ENCODE peak calls at places on chromosomes 4 and X, in ten cellular contexts. One of them, this sample, is unnamed.

GRCh38 chr4:108166441-108167315 is 2.1 kb downstream of the LEF1 start:
- DNase-seq in COLO829: no peak
- DNase-seq in MV-4-11: no peak
- DNase-seq in CD4-positive, CD25-positive, alpha-beta regulatory T cell: peak; percentile 47
- DNase-seq in EL: peak; percentile 13
- DNase-seq in stimulated activated naive CD4-positive, alpha-beta T cell: peak; percentile 77
- DNase-seq in GM13976: peak; percentile 76
- DNase-seq in ELR: peak; percentile 45
- DNase-seq in activated T-helper 1 cell treated with anti-CD3 and anti-CD28 coated beads, Interleukin-2, amount 50 U/mL, for 16 hours: no peak
- DNase-seq in AG10803: no peak
- DNase-seq in this sample: peak; percentile 90

GRCh38 chr4:114236370-114236769 is 256.9 kb upstream of the ARSJ start:
- DNase-seq in stimulated activated naive CD4-positive, alpha-beta T cell: no peak
- DNase-seq in AG10803: no peak
- DNase-seq in GM13976: no peak
- DNase-seq in MV-4-11: no peak
- DNase-seq in COLO829: no peak
- DNase-seq in activated T-helper 1 cell treated with anti-CD3 and anti-CD28 coated beads, Interleukin-2, amount 50 U/mL, for 16 hours: no peak
- DNase-seq in CD4-positive, CD25-positive, alpha-beta regulatory T cell: no peak
- DNase-seq in EL: no peak
- DNase-seq in ELR: no peak
- DNase-seq in this sample: no peak

GRCh38 chr4:145679520-145679919 is 426 bp upstream of the C4orf51 start:
- DNase-seq in stimulated activated naive CD4-positive, alpha-beta T cell: no peak
- DNase-seq in ELR: peak; percentile 84
- DNase-seq in CD4-positive, CD25-positive, alpha-beta regulatory T cell: no peak
- DNase-seq in MV-4-11: no peak
- DNase-seq in COLO829: peak; percentile 32
- DNase-seq in EL: peak; percentile 76
- DNase-seq in activated T-helper 1 cell treated with anti-CD3 and anti-CD28 coated beads, Interleukin-2, amount 50 U/mL, for 16 hours: no peak
- DNase-seq in GM13976: no peak
- DNase-seq in AG10803: peak; percentile 75
- DNase-seq in this sample: no peak

GRCh38 chr4:25827373-25827772 is 35.4 kb downstream of the SEL1L3 start:
- DNase-seq in GM13976: no peak
- DNase-seq in CD4-positive, CD25-positive, alpha-beta regulatory T cell: no peak
- DNase-seq in MV-4-11: no peak
- DNase-seq in EL: no peak
- DNase-seq in ELR: no peak
- DNase-seq in COLO829: no peak
- DNase-seq in activated T-helper 1 cell treated with anti-CD3 and anti-CD28 coated beads, Interleukin-2, amount 50 U/mL, for 16 hours: no peak
- DNase-seq in stimulated activated naive CD4-positive, alpha-beta T cell: no peak
- DNase-seq in AG10803: no peak
- DNase-seq in this sample: no peak

GRCh38 chr4:48114396-48114795 is 19.7 kb downstream of the TXK start:
- DNase-seq in AG10803: no peak
- DNase-seq in MV-4-11: no peak
- DNase-seq in COLO829: no peak
- DNase-seq in stimulated activated naive CD4-positive, alpha-beta T cell: no peak
- DNase-seq in activated T-helper 1 cell treated with anti-CD3 and anti-CD28 coated beads, Interleukin-2, amount 50 U/mL, for 16 hours: no peak
- DNase-seq in EL: no peak
- DNase-seq in CD4-positive, CD25-positive, alpha-beta regulatory T cell: no peak
- DNase-seq in ELR: no peak
- DNase-seq in GM13976: no peak
- DNase-seq in this sample: no peak

GRCh38 chrX:48911407-48912182 is at the start of gene SLC35A2:
- DNase-seq in GM13976: peak; percentile 82
- DNase-seq in activated T-helper 1 cell treated with anti-CD3 and anti-CD28 coated beads, Interleukin-2, amount 50 U/mL, for 16 hours: peak; percentile 74
- DNase-seq in CD4-positive, CD25-positive, alpha-beta regulatory T cell: peak; percentile 85
- DNase-seq in EL: peak; percentile 71
- DNase-seq in ELR: peak; percentile 74
- DNase-seq in MV-4-11: peak; percentile 68
- DNase-seq in AG10803: peak; percentile 50
- DNase-seq in stimulated activated naive CD4-positive, alpha-beta T cell: peak; percentile 88
- DNase-seq in COLO829: peak; percentile 66
- DNase-seq in this sample: peak; percentile 90

GRCh38 chr4:101197350-101197749 is 150.0 kb downstream of the PPP3CA start:
- DNase-seq in COLO829: no peak
- DNase-seq in stimulated activated naive CD4-positive, alpha-beta T cell: no peak
- DNase-seq in MV-4-11: no peak
- DNase-seq in GM13976: no peak
- DNase-seq in activated T-helper 1 cell treated with anti-CD3 and anti-CD28 coated beads, Interleukin-2, amount 50 U/mL, for 16 hours: no peak
- DNase-seq in CD4-positive, CD25-positive, alpha-beta regulatory T cell: no peak
- DNase-seq in EL: no peak
- DNase-seq in ELR: no peak
- DNase-seq in AG10803: no peak
- DNase-seq in this sample: no peak

GRCh38 chrX:43176686-43177085 is 398.7 kb upstream of the PPP1R2C start:
- DNase-seq in COLO829: no peak
- DNase-seq in activated T-helper 1 cell treated with anti-CD3 and anti-CD28 coated beads, Interleukin-2, amount 50 U/mL, for 16 hours: no peak
- DNase-seq in EL: no peak
- DNase-seq in AG10803: peak; percentile 0
- DNase-seq in stimulated activated naive CD4-positive, alpha-beta T cell: no peak
- DNase-seq in CD4-positive, CD25-positive, alpha-beta regulatory T cell: no peak
- DNase-seq in MV-4-11: no peak
- DNase-seq in ELR: no peak
- DNase-seq in GM13976: no peak
- DNase-seq in this sample: no peak

GRCh38 chr4:154527308-154527707 is 22.9 kb downstream of the PLRG1 start:
- DNase-seq in CD4-positive, CD25-positive, alpha-beta regulatory T cell: no peak
- DNase-seq in AG10803: no peak
- DNase-seq in activated T-helper 1 cell treated with anti-CD3 and anti-CD28 coated beads, Interleukin-2, amount 50 U/mL, for 16 hours: no peak
- DNase-seq in ELR: no peak
- DNase-seq in stimulated activated naive CD4-positive, alpha-beta T cell: no peak
- DNase-seq in GM13976: no peak
- DNase-seq in MV-4-11: no peak
- DNase-seq in COLO829: no peak
- DNase-seq in EL: no peak
- DNase-seq in this sample: no peak

GRCh38 chr4:95284668-95285067 is 264.1 kb downstream of the UNC5C start:
- DNase-seq in activated T-helper 1 cell treated with anti-CD3 and anti-CD28 coated beads, Interleukin-2, amount 50 U/mL, for 16 hours: no peak
- DNase-seq in CD4-positive, CD25-positive, alpha-beta regulatory T cell: no peak
- DNase-seq in GM13976: no peak
- DNase-seq in COLO829: no peak
- DNase-seq in stimulated activated naive CD4-positive, alpha-beta T cell: no peak
- DNase-seq in AG10803: no peak
- DNase-seq in ELR: no peak
- DNase-seq in MV-4-11: no peak
- DNase-seq in EL: no peak
- DNase-seq in this sample: no peak

GRCh38 chr4:155025762-155026457 is 182.5 kb upstream of the NPY2R start:
- DNase-seq in GM13976: peak; percentile 20
- DNase-seq in MV-4-11: no peak
- DNase-seq in activated T-helper 1 cell treated with anti-CD3 and anti-CD28 coated beads, Interleukin-2, amount 50 U/mL, for 16 hours: no peak
- DNase-seq in AG10803: no peak
- DNase-seq in CD4-positive, CD25-positive, alpha-beta regulatory T cell: no peak
- DNase-seq in COLO829: peak; percentile 60
- DNase-seq in ELR: peak; percentile 47
- DNase-seq in EL: peak; percentile 8
- DNase-seq in stimulated activated naive CD4-positive, alpha-beta T cell: no peak
- DNase-seq in this sample: peak; percentile 94

GRCh38 chrX:104183685-104184084 is 17.4 kb downstream of the FAM199X start:
- DNase-seq in MV-4-11: no peak
- DNase-seq in COLO829: no peak
- DNase-seq in EL: no peak
- DNase-seq in ELR: no peak
- DNase-seq in CD4-positive, CD25-positive, alpha-beta regulatory T cell: no peak
- DNase-seq in AG10803: no peak
- DNase-seq in activated T-helper 1 cell treated with anti-CD3 and anti-CD28 coated beads, Interleukin-2, amount 50 U/mL, for 16 hours: no peak
- DNase-seq in stimulated activated naive CD4-positive, alpha-beta T cell: no peak
- DNase-seq in GM13976: no peak
- DNase-seq in this sample: no peak

GRCh38 chrX:131202766-131203165 is 86.3 kb downstream of the IGSF1 start:
- DNase-seq in GM13976: no peak
- DNase-seq in ELR: no peak
- DNase-seq in EL: no peak
- DNase-seq in MV-4-11: no peak
- DNase-seq in CD4-positive, CD25-positive, alpha-beta regulatory T cell: no peak
- DNase-seq in stimulated activated naive CD4-positive, alpha-beta T cell: no peak
- DNase-seq in AG10803: no peak
- DNase-seq in COLO829: no peak
- DNase-seq in activated T-helper 1 cell treated with anti-CD3 and anti-CD28 coated beads, Interleukin-2, amount 50 U/mL, for 16 hours: no peak
- DNase-seq in this sample: no peak

GRCh38 chr4:7101692-7102515 is 34.0 kb upstream of the GRPEL1 start:
- DNase-seq in COLO829: peak; percentile 58
- DNase-seq in ELR: peak; percentile 73
- DNase-seq in EL: peak; percentile 70
- DNase-seq in stimulated activated naive CD4-positive, alpha-beta T cell: peak; percentile 19
- DNase-seq in GM13976: peak; percentile 83
- DNase-seq in AG10803: peak; percentile 67
- DNase-seq in activated T-helper 1 cell treated with anti-CD3 and anti-CD28 coated beads, Interleukin-2, amount 50 U/mL, for 16 hours: no peak
- DNase-seq in MV-4-11: peak; percentile 84
- DNase-seq in CD4-positive, CD25-positive, alpha-beta regulatory T cell: peak; percentile 34
- DNase-seq in this sample: peak; percentile 94

GRCh38 chr4:2040391-2041233 is 18.5 kb upstream of the NAT8L start:
- DNase-seq in ELR: no peak
- DNase-seq in CD4-positive, CD25-positive, alpha-beta regulatory T cell: no peak
- DNase-seq in MV-4-11: no peak
- DNase-seq in stimulated activated naive CD4-positive, alpha-beta T cell: no peak
- DNase-seq in activated T-helper 1 cell treated with anti-CD3 and anti-CD28 coated beads, Interleukin-2, amount 50 U/mL, for 16 hours: no peak
- DNase-seq in COLO829: no peak
- DNase-seq in AG10803: no peak
- DNase-seq in GM13976: no peak
- DNase-seq in EL: no peak
- DNase-seq in this sample: peak; percentile 73

GRCh38 chr4:8435656-8436121 is 4.8 kb downstream of the ACOX3 start:
- DNase-seq in stimulated activated naive CD4-positive, alpha-beta T cell: no peak
- DNase-seq in activated T-helper 1 cell treated with anti-CD3 and anti-CD28 coated beads, Interleukin-2, amount 50 U/mL, for 16 hours: no peak
- DNase-seq in ELR: no peak
- DNase-seq in MV-4-11: no peak
- DNase-seq in GM13976: peak; percentile 70
- DNase-seq in EL: no peak
- DNase-seq in CD4-positive, CD25-positive, alpha-beta regulatory T cell: peak; percentile 7
- DNase-seq in AG10803: no peak
- DNase-seq in COLO829: no peak
- DNase-seq in this sample: peak; percentile 53

GRCh38 chr4:27861802-27862201 is 1001.2 kb downstream of the STIM2 start:
- DNase-seq in COLO829: no peak
- DNase-seq in GM13976: no peak
- DNase-seq in stimulated activated naive CD4-positive, alpha-beta T cell: no peak
- DNase-seq in activated T-helper 1 cell treated with anti-CD3 and anti-CD28 coated beads, Interleukin-2, amount 50 U/mL, for 16 hours: no peak
- DNase-seq in CD4-positive, CD25-positive, alpha-beta regulatory T cell: no peak
- DNase-seq in MV-4-11: peak; percentile 16
- DNase-seq in EL: peak; percentile 67
- DNase-seq in ELR: peak; percentile 56
- DNase-seq in AG10803: peak; percentile 1
- DNase-seq in this sample: no peak

GRCh38 chr4:3071811-3072210 is 2.5 kb downstream of the HTT-AS start:
- DNase-seq in ELR: peak; percentile 3
- DNase-seq in MV-4-11: no peak
- DNase-seq in COLO829: no peak
- DNase-seq in CD4-positive, CD25-positive, alpha-beta regulatory T cell: no peak
- DNase-seq in AG10803: peak; percentile 57
- DNase-seq in EL: no peak
- DNase-seq in GM13976: no peak
- DNase-seq in activated T-helper 1 cell treated with anti-CD3 and anti-CD28 coated beads, Interleukin-2, amount 50 U/mL, for 16 hours: no peak
- DNase-seq in stimulated activated naive CD4-positive, alpha-beta T cell: no peak
- DNase-seq in this sample: no peak

GRCh38 chr4:175386776-175387507 is 425.1 kb downstream of the GPM6A start:
- DNase-seq in activated T-helper 1 cell treated with anti-CD3 and anti-CD28 coated beads, Interleukin-2, amount 50 U/mL, for 16 hours: no peak
- DNase-seq in MV-4-11: no peak
- DNase-seq in ELR: no peak
- DNase-seq in EL: no peak
- DNase-seq in AG10803: no peak
- DNase-seq in COLO829: no peak
- DNase-seq in CD4-positive, CD25-positive, alpha-beta regulatory T cell: no peak
- DNase-seq in GM13976: no peak
- DNase-seq in stimulated activated naive CD4-positive, alpha-beta T cell: no peak
- DNase-seq in this sample: peak; percentile 86